ENCODE peak calls at places on chromosomes 7 and 10, in nine cellular contexts. Q is substantia nigra; P is HCT116; H is lower leg skin; U is naive thymus-derived CD4-positive, alpha-beta T cell; G is GM23248; S is T-helper 9 cell; V is Caki2; D is stomach. T is an unnamed sample.

GRCh38 chr7:4893929-4894475 is 10.5 kb upstream of the RADIL start:
- DNase-seq in H (no peak), V (no peak), G (no peak), Q (no peak), D (no peak), U (no peak), P (no peak), S (no peak), T (no peak)

GRCh38 chr7:77281780-77282478 is 82.3 kb upstream of the FGL2 start:
- DNase-seq in V (peak), G (no peak), U (no peak), D (no peak), H (no peak), P (no peak), Q (no peak), S (no peak), T (no peak)

GRCh38 chr10:66928000-66928770 is 2.3 kb downstream of the LRRTM3 start:
- DNase-seq in Q (peak), H (no peak), D (no peak), P (no peak), V (no peak), U (no peak), S (no peak), G (peak), T (no peak)

GRCh38 chr10:84360634-84361365 is 32.4 kb downstream of the CCSER2 start:
- DNase-seq in U (no peak), D (no peak), S (no peak), Q (no peak), P (no peak), V (no peak), G (peak), H (no peak), T (peak)

GRCh38 chr7:111012799-111013675 is 77.9 kb upstream of the LRRN3 start:
- DNase-seq in G (no peak), U (no peak), P (no peak), Q (no peak), H (no peak), S (no peak), D (no peak), V (no peak), T (no peak)

GRCh38 chr7:48285365-48285764 is 114.1 kb downstream of the ABCA13 start:
- DNase-seq in Q (no peak), H (no peak), V (peak), G (peak), P (no peak), U (no peak), S (no peak), D (no peak), T (peak)

GRCh38 chr7:98287486-98287959 is 6.0 kb downstream of the BRI3 start:
- DNase-seq in D (peak), S (no peak), Q (no peak), P (no peak), V (no peak), H (peak), U (no peak), G (no peak), T (no peak)

GRCh38 chr7:19442016-19442785 is 266.6 kb downstream of the POLR1F start:
- DNase-seq in S (no peak), U (no peak), G (peak), P (peak), D (no peak), Q (no peak), H (no peak), V (peak), T (peak)

GRCh38 chr7:30224511-30225031 is 59.8 kb upstream of the ZNRF2 start:
- DNase-seq in H (no peak), D (no peak), U (no peak), P (no peak), Q (no peak), G (peak), S (no peak), V (no peak), T (peak)

GRCh38 chr10:78470267-78471103 is 436.8 kb downstream of the RPS24 start:
- DNase-seq in U (no peak), P (no peak), Q (no peak), V (peak), D (no peak), G (no peak), H (peak), S (no peak), T (no peak)

GRCh38 chr10:94757916-94758315 is 4.6 kb upstream of the CYP2C19 start:
- DNase-seq in P (no peak), H (no peak), G (no peak), S (no peak), V (no peak), Q (no peak), D (no peak), U (no peak), T (no peak)

GRCh38 chr10:101839421-101840063 is 4.1 kb downstream of the KCNIP2 start:
- DNase-seq in S (peak), D (peak), V (no peak), H (no peak), U (peak), P (peak), G (peak), Q (peak), T (peak)

GRCh38 chr7:85573346-85573745 is 386.5 kb upstream of the SEMA3D start:
- DNase-seq in S (no peak), Q (no peak), U (no peak), H (no peak), D (no peak), G (no peak), P (no peak), V (peak), T (no peak)

GRCh38 chr10:94194256-94194655 is 168.5 kb downstream of the NOC3L start:
- DNase-seq in G (peak), P (no peak), U (no peak), V (peak), H (no peak), Q (no peak), D (no peak), S (no peak), T (no peak)

GRCh38 chr7:33392143-33392542 is 262.8 kb downstream of the BBS9 start:
- DNase-seq in H (no peak), D (no peak), Q (no peak), U (no peak), P (no peak), G (no peak), V (peak), S (no peak), T (no peak)

GRCh38 chr10:115706482-115707076 is 566.4 kb downstream of the GFRA1 start:
- DNase-seq in G (peak), S (no peak), Q (no peak), H (no peak), U (no peak), D (no peak), P (peak), V (peak), T (peak)

GRCh38 chr7:32259917-32260596 is 189.8 kb upstream of the PDE1C start:
- DNase-seq in H (no peak), P (no peak), Q (no peak), S (no peak), U (no peak), D (no peak), G (no peak), V (no peak), T (no peak)

GRCh38 chr10:57979466-57979865 is 288.2 kb downstream of the IPMK start:
- DNase-seq in Q (no peak), G (peak), U (no peak), H (no peak), V (no peak), P (peak), D (no peak), S (no peak), T (no peak)

GRCh38 chr7:95046494-95047240 is 139.3 kb downstream of the PPP1R9A start:
- DNase-seq in V (peak), Q (peak), U (no peak), H (no peak), G (no peak), P (no peak), D (no peak), S (no peak), T (no peak)

GRCh38 chr10:116990276-116990800 is 14.6 kb downstream of the SHTN1 start:
- DNase-seq in Q (no peak), S (no peak), P (no peak), G (no peak), U (no peak), D (no peak), H (no peak), V (no peak), T (no peak)

GRCh38 chr10:99339077-99339476 is 9.9 kb downstream of the CNNM1 start:
- DNase-seq in S (no peak), D (no peak), Q (no peak), P (no peak), V (peak), U (no peak), G (peak), H (no peak), T (peak)

GRCh38 chr7:108497082-108497725 is 28.7 kb downstream of the PNPLA8 start:
- DNase-seq in P (peak), D (peak), Q (peak), G (peak), S (peak), H (no peak), U (no peak), V (peak), T (peak)

GRCh38 chr7:151817981-151818673 is 58.8 kb downstream of the PRKAG2 start:
- DNase-seq in V (no peak), P (no peak), G (no peak), U (no peak), D (no peak), Q (no peak), S (no peak), H (no peak), T (no peak)

GRCh38 chr7:77811895-77812685 is 13.5 kb downstream of the PHTF2 start:
- DNase-seq in D (no peak), S (no peak), G (peak), V (no peak), P (no peak), H (no peak), U (no peak), Q (no peak), T (peak)

GRCh38 chr7:100486753-100487446 is 3.2 kb downstream of the NYAP1 start:
- DNase-seq in U (no peak), D (no peak), V (no peak), S (no peak), Q (no peak), G (peak), H (no peak), P (no peak), T (peak)

GRCh38 chr10:47241256-47241655 is 58.7 kb upstream of the GDF10 start:
- DNase-seq in H (no peak), Q (no peak), P (no peak), D (no peak), S (no peak), U (no peak), V (no peak), G (no peak), T (no peak)

GRCh38 chr7:772861-773621 is 46.0 kb upstream of the PRKAR1B start:
- DNase-seq in S (no peak), G (no peak), H (no peak), V (no peak), Q (no peak), P (no peak), U (no peak), D (no peak), T (no peak)

GRCh38 chr7:54992876-54993490 is 25.8 kb upstream of the EGFR start:
- DNase-seq in V (no peak), G (peak), H (no peak), S (no peak), U (no peak), P (no peak), D (no peak), Q (no peak), T (no peak)

GRCh38 chr7:140403878-140404564 is at the start of gene RAB19:
- DNase-seq in V (no peak), H (no peak), G (no peak), D (peak), S (peak), P (peak), Q (no peak), U (peak), T (no peak)

GRCh38 chr7:72217151-72217550 is 195.0 kb downstream of the CALN1 start:
- DNase-seq in U (no peak), P (no peak), Q (no peak), G (no peak), S (no peak), D (no peak), V (no peak), H (peak), T (no peak)

GRCh38 chr10:31064334-31064733 is 32.7 kb upstream of the ZNF438 start:
- DNase-seq in U (no peak), D (no peak), P (no peak), V (no peak), H (no peak), G (peak), Q (no peak), S (no peak), T (peak)

GRCh38 chr7:74343281-74344127 is 54.3 kb downstream of the CLIP2 start:
- DNase-seq in G (peak), U (no peak), P (peak), H (no peak), D (no peak), S (no peak), Q (no peak), V (peak), T (peak)

GRCh38 chr7:46660402-46660801 is 739.3 kb upstream of the IGFBP3 start:
- DNase-seq in V (peak), P (no peak), S (no peak), H (no peak), U (no peak), Q (no peak), D (no peak), G (peak), T (no peak)

GRCh38 chr7:46972205-46972604 is 609.7 kb downstream of the TNS3 start:
- DNase-seq in V (peak), P (peak), S (no peak), U (no peak), D (no peak), Q (no peak), H (no peak), G (peak), T (peak)

GRCh38 chr10:70355234-70356021 is 27.0 kb downstream of the LRRC20 start:
- DNase-seq in D (no peak), P (no peak), U (no peak), H (no peak), V (no peak), S (no peak), G (no peak), Q (no peak), T (no peak)